ENCODE peak calls at places on chromosomes 16 and 17, in six cellular contexts. One of them, this sample, is unnamed.
A peak's percentile ranks its signal among the peaks of the same experiment; 100 is the strongest.

GRCh38 chr16:81996664-81997529 is 14.4 kb downstream of the SDR42E1 start:
- DNase-seq in fibroblast of mammary gland: peak; percentile 52
- DNase-seq in brain microvascular endothelial cell: peak; percentile 56
- DNase-seq in body of pancreas: no peak
- DNase-seq in progenitor cell of endocrine pancreas: no peak
- DNase-seq in AG04450: no peak
- DNase-seq in this sample: peak; percentile 84

GRCh38 chr16:4801962-4802658 is at the start of gene ROGDI:
- DNase-seq in fibroblast of mammary gland: no peak
- DNase-seq in brain microvascular endothelial cell: peak; percentile 53
- DNase-seq in body of pancreas: peak; percentile 91
- DNase-seq in progenitor cell of endocrine pancreas: peak; percentile 70
- DNase-seq in AG04450: no peak
- DNase-seq in this sample: peak; percentile 77

GRCh38 chr17:55897301-55897700 is 146.4 kb downstream of the PCTP start:
- DNase-seq in fibroblast of mammary gland: no peak
- DNase-seq in brain microvascular endothelial cell: no peak
- DNase-seq in body of pancreas: no peak
- DNase-seq in progenitor cell of endocrine pancreas: no peak
- DNase-seq in AG04450: no peak
- DNase-seq in this sample: peak; percentile 3

GRCh38 chr17:77437017-77437416 is 296.2 kb downstream of the SEC14L1 start:
- DNase-seq in fibroblast of mammary gland: peak; percentile 81
- DNase-seq in brain microvascular endothelial cell: peak; percentile 61
- DNase-seq in body of pancreas: no peak
- DNase-seq in progenitor cell of endocrine pancreas: no peak
- DNase-seq in AG04450: peak; percentile 61
- DNase-seq in this sample: peak; percentile 45

GRCh38 chr17:79803997-79804855 is 7.3 kb upstream of the CBX8 start:
- DNase-seq in fibroblast of mammary gland: peak; percentile 29
- DNase-seq in brain microvascular endothelial cell: no peak
- DNase-seq in body of pancreas: no peak
- DNase-seq in progenitor cell of endocrine pancreas: no peak
- DNase-seq in AG04450: no peak
- DNase-seq in this sample: peak; percentile 43

GRCh38 chr17:58886514-58886913 is 130.9 kb downstream of the PPM1E start:
- DNase-seq in fibroblast of mammary gland: no peak
- DNase-seq in brain microvascular endothelial cell: no peak
- DNase-seq in body of pancreas: no peak
- DNase-seq in progenitor cell of endocrine pancreas: no peak
- DNase-seq in AG04450: no peak
- DNase-seq in this sample: no peak

GRCh38 chr16:30076276-30076791 is 540 bp downstream of the PPP4C start:
- DNase-seq in fibroblast of mammary gland: no peak
- DNase-seq in brain microvascular endothelial cell: no peak
- DNase-seq in body of pancreas: no peak
- DNase-seq in progenitor cell of endocrine pancreas: no peak
- DNase-seq in AG04450: no peak
- DNase-seq in this sample: peak; percentile 30

GRCh38 chr17:41835214-41835799 is 725 bp downstream of the NT5C3B start:
- DNase-seq in fibroblast of mammary gland: no peak
- DNase-seq in brain microvascular endothelial cell: no peak
- DNase-seq in body of pancreas: no peak
- DNase-seq in progenitor cell of endocrine pancreas: no peak
- DNase-seq in AG04450: no peak
- DNase-seq in this sample: no peak

GRCh38 chr16:739560-740458 is 988 bp downstream of the CIAO3 start:
- DNase-seq in fibroblast of mammary gland: no peak
- DNase-seq in brain microvascular endothelial cell: no peak
- DNase-seq in body of pancreas: no peak
- DNase-seq in progenitor cell of endocrine pancreas: no peak
- DNase-seq in AG04450: no peak
- DNase-seq in this sample: no peak

GRCh38 chr16:86622700-86623615 is 44.6 kb downstream of the FOXL1 start:
- DNase-seq in fibroblast of mammary gland: no peak
- DNase-seq in brain microvascular endothelial cell: no peak
- DNase-seq in body of pancreas: no peak
- DNase-seq in progenitor cell of endocrine pancreas: no peak
- DNase-seq in AG04450: no peak
- DNase-seq in this sample: no peak

GRCh38 chr16:750454-750853 is 9.7 kb upstream of the CIAO3 start:
- DNase-seq in fibroblast of mammary gland: no peak
- DNase-seq in brain microvascular endothelial cell: no peak
- DNase-seq in body of pancreas: no peak
- DNase-seq in progenitor cell of endocrine pancreas: no peak
- DNase-seq in AG04450: no peak
- DNase-seq in this sample: no peak

GRCh38 chr16:50096791-50097190 is 31.0 kb downstream of the HEATR3 start:
- DNase-seq in fibroblast of mammary gland: peak; percentile 86
- DNase-seq in brain microvascular endothelial cell: peak; percentile 43
- DNase-seq in body of pancreas: no peak
- DNase-seq in progenitor cell of endocrine pancreas: no peak
- DNase-seq in AG04450: peak; percentile 24
- DNase-seq in this sample: peak; percentile 15

GRCh38 chr16:57156351-57156703 is 29.5 kb downstream of the PSME3IP1 start:
- DNase-seq in fibroblast of mammary gland: no peak
- DNase-seq in brain microvascular endothelial cell: no peak
- DNase-seq in body of pancreas: no peak
- DNase-seq in progenitor cell of endocrine pancreas: no peak
- DNase-seq in AG04450: no peak
- DNase-seq in this sample: no peak

GRCh38 chr16:12489362-12489761 is 314.3 kb downstream of the CPPED1 start:
- DNase-seq in fibroblast of mammary gland: no peak
- DNase-seq in brain microvascular endothelial cell: no peak
- DNase-seq in body of pancreas: no peak
- DNase-seq in progenitor cell of endocrine pancreas: no peak
- DNase-seq in AG04450: no peak
- DNase-seq in this sample: no peak

GRCh38 chr17:27569257-27569722 is 61.7 kb upstream of the LGALS9 start:
- DNase-seq in fibroblast of mammary gland: no peak
- DNase-seq in brain microvascular endothelial cell: no peak
- DNase-seq in body of pancreas: peak; percentile 62
- DNase-seq in progenitor cell of endocrine pancreas: no peak
- DNase-seq in AG04450: no peak
- DNase-seq in this sample: peak; percentile 61

GRCh38 chr17:64006361-64007088 is 8.4 kb downstream of the PRR29 start:
- DNase-seq in fibroblast of mammary gland: peak; percentile 39
- DNase-seq in brain microvascular endothelial cell: no peak
- DNase-seq in body of pancreas: no peak
- DNase-seq in progenitor cell of endocrine pancreas: no peak
- DNase-seq in AG04450: no peak
- DNase-seq in this sample: no peak

GRCh38 chr16:12245088-12245922 is 268.8 kb downstream of the SNX29 start:
- DNase-seq in fibroblast of mammary gland: no peak
- DNase-seq in brain microvascular endothelial cell: no peak
- DNase-seq in body of pancreas: no peak
- DNase-seq in progenitor cell of endocrine pancreas: no peak
- DNase-seq in AG04450: no peak
- DNase-seq in this sample: no peak

GRCh38 chr16:1213796-1214372 is 11.2 kb downstream of the TPSG1 start:
- DNase-seq in fibroblast of mammary gland: no peak
- DNase-seq in brain microvascular endothelial cell: no peak
- DNase-seq in body of pancreas: no peak
- DNase-seq in progenitor cell of endocrine pancreas: no peak
- DNase-seq in AG04450: no peak
- DNase-seq in this sample: no peak

GRCh38 chr16:84986102-84986501 is 25.2 kb downstream of the ZDHHC7 start:
- DNase-seq in fibroblast of mammary gland: no peak
- DNase-seq in brain microvascular endothelial cell: no peak
- DNase-seq in body of pancreas: no peak
- DNase-seq in progenitor cell of endocrine pancreas: no peak
- DNase-seq in AG04450: no peak
- DNase-seq in this sample: no peak

GRCh38 chr16:84990782-84991181 is 20.6 kb downstream of the ZDHHC7 start:
- DNase-seq in fibroblast of mammary gland: no peak
- DNase-seq in brain microvascular endothelial cell: no peak
- DNase-seq in body of pancreas: no peak
- DNase-seq in progenitor cell of endocrine pancreas: no peak
- DNase-seq in AG04450: no peak
- DNase-seq in this sample: no peak

GRCh38 chr16:84986879-84987278 is 24.5 kb downstream of the ZDHHC7 start:
- DNase-seq in fibroblast of mammary gland: no peak
- DNase-seq in brain microvascular endothelial cell: no peak
- DNase-seq in body of pancreas: no peak
- DNase-seq in progenitor cell of endocrine pancreas: no peak
- DNase-seq in AG04450: no peak
- DNase-seq in this sample: no peak

GRCh38 chr16:84989791-84990620 is 21.3 kb downstream of the ZDHHC7 start:
- DNase-seq in fibroblast of mammary gland: no peak
- DNase-seq in brain microvascular endothelial cell: no peak
- DNase-seq in body of pancreas: no peak
- DNase-seq in progenitor cell of endocrine pancreas: no peak
- DNase-seq in AG04450: no peak
- DNase-seq in this sample: no peak

GRCh38 chr16:84988328-84989080 is 22.8 kb downstream of the ZDHHC7 start:
- DNase-seq in fibroblast of mammary gland: no peak
- DNase-seq in brain microvascular endothelial cell: no peak
- DNase-seq in body of pancreas: no peak
- DNase-seq in progenitor cell of endocrine pancreas: no peak
- DNase-seq in AG04450: no peak
- DNase-seq in this sample: no peak
- TF ChIP-seq CTCF in fibroblast of mammary gland: no peak
- TF ChIP-seq CTCF in brain microvascular endothelial cell: peak; percentile 23
- TF ChIP-seq CTCF in body of pancreas: no peak
- TF ChIP-seq CTCF in progenitor cell of endocrine pancreas: no peak
- TF ChIP-seq CTCF in AG04450: no peak
- TF ChIP-seq CTCF in this sample: no peak

DNA sequence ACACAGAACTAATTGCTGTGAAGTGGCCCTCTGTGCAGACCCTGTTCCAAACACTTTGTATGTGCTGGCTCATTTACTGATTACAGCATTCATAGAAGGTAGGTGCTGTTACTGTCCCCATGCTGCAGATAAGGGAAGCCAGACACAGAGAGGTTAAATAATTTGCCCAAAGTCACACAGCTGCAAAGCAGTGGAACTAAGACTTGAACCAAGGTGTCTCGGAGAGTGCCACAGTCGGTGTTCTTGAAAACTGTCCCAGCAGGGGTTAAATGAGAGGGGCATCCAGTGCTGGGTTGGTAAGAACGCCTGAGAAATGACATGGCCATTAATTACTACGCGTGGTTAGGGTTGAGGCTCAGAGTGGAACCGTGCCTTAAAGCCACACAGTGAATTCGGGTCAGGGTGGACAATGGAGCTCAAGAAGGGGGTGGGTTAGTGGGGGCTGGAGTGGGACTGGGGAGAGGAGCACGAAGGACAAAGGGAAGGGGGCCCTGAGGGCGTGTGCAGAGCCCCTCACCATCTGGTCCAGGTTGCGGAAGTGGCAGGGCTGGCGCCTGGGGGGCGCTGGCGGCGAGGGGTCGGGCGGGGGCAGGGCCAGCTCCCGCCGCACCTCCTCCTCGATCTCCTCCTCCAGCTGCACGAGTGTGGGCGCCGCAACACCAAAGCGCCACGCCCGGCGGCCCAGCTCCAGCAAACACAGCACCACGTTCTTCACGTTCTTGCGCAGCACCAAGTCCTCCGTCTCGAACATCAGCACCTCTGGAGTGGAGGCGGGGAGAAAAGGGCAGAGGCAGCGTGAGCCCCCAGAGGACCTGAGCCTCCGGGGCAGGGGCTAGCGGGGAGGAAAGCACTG is 3.3 kb downstream of the GAS2L2 start:
- DNase-seq in fibroblast of mammary gland: no peak
- DNase-seq in brain microvascular endothelial cell: no peak
- DNase-seq in body of pancreas: no peak
- DNase-seq in progenitor cell of endocrine pancreas: no peak
- DNase-seq in AG04450: no peak
- DNase-seq in this sample: no peak
- TF ChIP-seq CTCF in fibroblast of mammary gland: no peak
- TF ChIP-seq CTCF in brain microvascular endothelial cell: no peak
- TF ChIP-seq CTCF in body of pancreas: no peak
- TF ChIP-seq CTCF in progenitor cell of endocrine pancreas: no peak
- TF ChIP-seq CTCF in AG04450: no peak
- TF ChIP-seq CTCF in this sample: no peak

DNA sequence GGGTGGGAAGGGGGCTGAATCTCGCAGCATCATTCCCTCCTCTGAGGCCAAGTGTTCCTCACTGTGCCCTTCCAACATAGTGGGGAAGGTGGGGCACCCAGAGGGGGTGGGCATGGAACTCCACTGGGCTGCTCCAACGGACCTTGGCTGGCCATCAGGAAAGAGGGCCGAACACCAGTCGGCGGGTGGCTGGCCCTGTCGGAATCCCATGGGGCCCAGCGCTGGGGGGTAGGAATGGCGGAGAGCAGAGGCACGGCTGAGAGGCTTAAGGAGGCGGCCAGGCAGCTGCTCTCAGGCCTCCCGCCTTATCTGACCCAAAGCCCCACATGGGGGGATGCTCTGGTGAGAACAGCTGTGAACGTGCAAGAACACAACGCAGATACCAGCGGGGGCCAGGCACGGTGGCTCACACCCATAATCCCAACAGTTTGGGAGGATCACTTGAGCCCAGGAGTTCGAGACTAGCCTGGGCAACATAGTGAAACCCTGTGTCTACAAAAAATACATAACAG is 4.4 kb upstream of the MYO1C start:
- DNase-seq in fibroblast of mammary gland: no peak
- DNase-seq in brain microvascular endothelial cell: no peak
- DNase-seq in body of pancreas: no peak
- DNase-seq in progenitor cell of endocrine pancreas: no peak
- DNase-seq in AG04450: no peak
- DNase-seq in this sample: no peak
- TF ChIP-seq CTCF in fibroblast of mammary gland: no peak
- TF ChIP-seq CTCF in brain microvascular endothelial cell: no peak
- TF ChIP-seq CTCF in body of pancreas: no peak
- TF ChIP-seq CTCF in progenitor cell of endocrine pancreas: no peak
- TF ChIP-seq CTCF in AG04450: no peak
- TF ChIP-seq CTCF in this sample: no peak

GRCh38 chr17:71251936-71252335 is 868.9 kb upstream of the SOX9 start:
- DNase-seq in fibroblast of mammary gland: peak; percentile 49
- DNase-seq in brain microvascular endothelial cell: no peak
- DNase-seq in body of pancreas: no peak
- DNase-seq in progenitor cell of endocrine pancreas: no peak
- DNase-seq in AG04450: no peak
- DNase-seq in this sample: no peak

GRCh38 chr17:71251276-71251675 is 869.5 kb upstream of the SOX9 start:
- DNase-seq in fibroblast of mammary gland: peak; percentile 31
- DNase-seq in brain microvascular endothelial cell: peak; percentile 1
- DNase-seq in body of pancreas: no peak
- DNase-seq in progenitor cell of endocrine pancreas: no peak
- DNase-seq in AG04450: no peak
- DNase-seq in this sample: no peak

GRCh38 chr17:71252446-71252845 is 868.4 kb upstream of the SOX9 start:
- DNase-seq in fibroblast of mammary gland: no peak
- DNase-seq in brain microvascular endothelial cell: no peak
- DNase-seq in body of pancreas: no peak
- DNase-seq in progenitor cell of endocrine pancreas: no peak
- DNase-seq in AG04450: no peak
- DNase-seq in this sample: no peak

DNA sequence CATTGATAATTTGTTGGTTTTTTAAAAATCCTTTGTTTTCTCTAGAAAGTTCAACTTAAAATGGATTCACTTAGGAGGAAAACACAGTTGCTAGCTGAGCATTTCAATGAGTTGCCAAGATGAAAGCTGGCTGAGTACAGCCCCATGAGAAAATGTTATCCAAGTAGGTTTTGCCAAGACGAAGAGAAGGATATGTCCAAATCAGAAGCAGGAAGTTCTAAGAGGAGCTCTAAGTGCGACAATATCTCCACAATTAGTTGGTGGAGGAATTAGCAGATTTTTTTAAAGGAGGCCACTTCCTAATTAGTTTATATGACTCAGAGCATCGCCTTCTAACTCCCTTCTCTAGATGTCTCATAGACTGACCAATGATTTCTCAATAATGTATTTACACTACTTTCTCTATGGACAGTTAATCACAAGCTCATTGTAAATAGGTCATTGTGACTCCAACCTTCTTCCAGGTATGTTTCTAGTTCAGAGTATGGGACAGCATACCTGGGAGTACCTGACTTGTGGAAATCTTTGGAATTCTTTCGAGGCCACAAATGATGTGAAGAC is 873.3 kb upstream of the SOX9 start:
- DNase-seq in fibroblast of mammary gland: no peak
- DNase-seq in brain microvascular endothelial cell: no peak
- DNase-seq in body of pancreas: no peak
- DNase-seq in progenitor cell of endocrine pancreas: no peak
- DNase-seq in AG04450: no peak
- DNase-seq in this sample: no peak
- TF ChIP-seq CTCF in fibroblast of mammary gland: no peak
- TF ChIP-seq CTCF in brain microvascular endothelial cell: no peak
- TF ChIP-seq CTCF in body of pancreas: no peak
- TF ChIP-seq CTCF in progenitor cell of endocrine pancreas: no peak
- TF ChIP-seq CTCF in AG04450: no peak
- TF ChIP-seq CTCF in this sample: no peak

This sample was measured in MCF 10A.